ENCODE peak calls at places on chromosomes 2 and 18, in eight cellular contexts. O, S, F, P, A, R, U and C are unnamed samples.

GRCh38 chr2:88165604-88166003 is 4.5 kb upstream of the THNSL2 start:
- DNase-seq in O (no peak), S (no peak), F (no peak), P (no peak), A (no peak), R (no peak), U (no peak), C (no peak)

GRCh38 chr2:105087273-105087672 is 49.4 kb downstream of the MRPS9 start:
- DNase-seq in O (no peak), S (no peak), F (no peak), P (no peak), A (no peak), R (no peak), U (no peak), C (peak; percentile 20)

GRCh38 chr2:1739961-1740713 is 4.2 kb downstream of the PXDN start:
- DNase-seq in O (no peak), S (no peak), F (peak; percentile 73), P (no peak), A (no peak), R (no peak), U (no peak), C (no peak)

GRCh38 chr2:36567711-36568408 is 30.1 kb downstream of the FEZ2 start:
- DNase-seq in O (no peak), S (no peak), F (no peak), P (no peak), A (no peak), R (no peak), U (no peak), C (peak; percentile 66)

GRCh38 chr2:157228946-157229345 is 28.6 kb upstream of the GALNT5 start:
- DNase-seq in O (no peak), S (no peak), F (no peak), P (no peak), A (no peak), R (no peak), U (no peak), C (no peak)

GRCh38 chr18:76721207-76721996 is 101.0 kb upstream of the ZNF236 start:
- DNase-seq in O (peak; percentile 87), S (no peak), F (no peak), P (no peak), A (no peak), R (no peak), U (no peak), C (no peak)

GRCh38 chr2:110732422-110733413 is at the start of gene ACOXL:
- DNase-seq in O (no peak), S (no peak), F (peak; percentile 84), P (peak; percentile 78), A (peak; percentile 67), R (peak; percentile 26), U (peak; percentile 64), C (no peak)

GRCh38 chr2:227153307-227153706 is 10.7 kb downstream of the COL4A4 start:
- DNase-seq in O (no peak), S (no peak), F (no peak), P (no peak), A (peak; percentile 22), R (no peak), U (no peak), C (no peak)

GRCh38 chr2:110105608-110106467 is 9.8 kb downstream of the MALL start:
- DNase-seq in O (no peak), S (peak; percentile 58), F (no peak), P (no peak), A (peak; percentile 69), R (peak; percentile 96), U (peak; percentile 30), C (peak; percentile 61)

GRCh38 chr2:151197184-151198070 is 64.2 kb downstream of the RBM43 start:
- DNase-seq in O (no peak), S (no peak), F (no peak), P (peak; percentile 64), A (no peak), R (no peak), U (no peak), C (no peak)

GRCh38 chr18:11666176-11666575 is 22.9 kb upstream of the GNAL start:
- DNase-seq in O (no peak), S (no peak), F (no peak), P (no peak), A (no peak), R (no peak), U (no peak), C (no peak)

GRCh38 chr2:85001595-85001994 is 30.6 kb downstream of the KCMF1 start:
- DNase-seq in O (no peak), S (no peak), F (no peak), P (no peak), A (no peak), R (peak; percentile 61), U (no peak), C (no peak)

GRCh38 chr2:130261970-130262760 is 63.9 kb upstream of the TUBA3E start:
- DNase-seq in O (no peak), S (peak; percentile 4), F (no peak), P (peak; percentile 6), A (peak; percentile 37), R (peak; percentile 19), U (no peak), C (peak; percentile 15)

GRCh38 chr2:145807978-145808377 is 1288.1 kb upstream of the ZEB2 start:
- DNase-seq in O (no peak), S (no peak), F (no peak), P (no peak), A (no peak), R (peak; percentile 24), U (no peak), C (no peak)

GRCh38 chr2:235106874-235107639 is 155.2 kb downstream of the SH3BP4 start:
- DNase-seq in O (no peak), S (peak; percentile 83), F (no peak), P (peak; percentile 83), A (peak; percentile 85), R (peak; percentile 52), U (peak; percentile 83), C (peak; percentile 81)

GRCh38 chr2:80852808-80853139 is 548.2 kb upstream of the LRRTM1 start:
- DNase-seq in O (no peak), S (no peak), F (no peak), P (peak; percentile 75), A (no peak), R (no peak), U (no peak), C (no peak)

GRCh38 chr2:13676269-13676668 is 956.2 kb upstream of the LRATD1 start:
- DNase-seq in O (no peak), S (peak; percentile 59), F (no peak), P (no peak), A (no peak), R (peak; percentile 80), U (no peak), C (no peak)

GRCh38 chr2:223526106-223526505 is 76.1 kb downstream of the SCG2 start:
- DNase-seq in O (no peak), S (no peak), F (no peak), P (no peak), A (no peak), R (peak; percentile 65), U (no peak), C (no peak)
- H3K27ac ChIP-seq in O (no peak overlapping the region), S (no peak overlapping the region), F (no peak overlapping the region), P (no peak overlapping the region), A (no peak overlapping the region), R (no peak overlapping the region), U (no peak overlapping the region), C (no peak overlapping the region)

GRCh38 chr2:64947906-64948305 is 41.3 kb upstream of the SLC1A4 start:
- DNase-seq in O (no peak), S (no peak), F (no peak), P (no peak), A (no peak), R (no peak), U (no peak), C (no peak)
- H3K4me1 ChIP-seq in O (peaks cover 21% of the 10 kb centered on the region), S (peaks cover 4% of the 10 kb centered on the region), F (peaks cover 46% of the 10 kb centered on the region), P (no peaks in the 10 kb centered on the region), A (peaks cover 9% of the 10 kb centered on the region), R (peaks cover 40% of the 10 kb centered on the region), U (no peaks in the 10 kb centered on the region), C (no peaks in the 10 kb centered on the region)

GRCh38 chr2:168555283-168555682 is 99.2 kb downstream of the CERS6 start:
- DNase-seq in O (no peak), S (no peak), F (no peak), P (no peak), A (no peak), R (no peak), U (no peak), C (no peak)

GRCh38 chr2:168550670-168551069 is 94.6 kb downstream of the CERS6 start:
- DNase-seq in O (no peak), S (no peak), F (peak; percentile 76), P (peak; percentile 36), A (no peak), R (no peak), U (peak; percentile 13), C (no peak)

DNA sequence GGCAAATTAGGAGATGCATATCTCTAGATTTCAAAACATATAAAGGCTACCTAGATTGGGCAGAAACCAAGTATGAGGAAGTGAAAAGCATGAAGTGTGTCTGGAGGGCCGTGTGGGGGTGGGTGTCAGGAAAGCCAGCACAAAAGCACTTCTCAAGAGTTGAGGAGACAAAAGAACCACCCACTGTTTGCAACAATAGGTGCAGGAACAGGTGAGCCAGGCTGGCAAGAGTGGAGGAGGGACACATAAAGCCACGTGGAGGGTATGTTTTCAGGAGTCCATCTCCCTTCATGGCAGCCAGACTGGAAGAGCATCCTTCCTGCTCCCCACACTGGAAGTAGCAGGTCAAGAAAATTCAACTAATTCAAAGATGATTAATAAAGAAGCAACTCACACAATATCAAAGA is 96.4 kb downstream of the CERS6 start:
- DNase-seq in O (no peak), S (no peak), F (peak; percentile 76), P (peak; percentile 91), A (no peak), R (no peak), U (no peak), C (no peak)
- H3K4me3 ChIP-seq in O (no peak overlapping the region), S (no peak overlapping the region), F (no peak overlapping the region), P (no peak overlapping the region), A (no peak overlapping the region), R (no peak overlapping the region), U (no peak overlapping the region), C (no peak overlapping the region)

GRCh38 chr2:71615769-71616730 is 162.7 kb downstream of the DYSF start:
- DNase-seq in O (no peak), S (no peak), F (no peak), P (no peak), A (no peak), R (no peak), U (no peak), C (no peak)
- H3K27ac ChIP-seq in O (no peak overlapping the region), S (no peak overlapping the region), F (peak overlapping the region; percentile 80), P (no peak overlapping the region), A (no peak overlapping the region), R (no peak overlapping the region), U (peak overlapping the region; percentile 54), C (no peak overlapping the region)

DNA sequence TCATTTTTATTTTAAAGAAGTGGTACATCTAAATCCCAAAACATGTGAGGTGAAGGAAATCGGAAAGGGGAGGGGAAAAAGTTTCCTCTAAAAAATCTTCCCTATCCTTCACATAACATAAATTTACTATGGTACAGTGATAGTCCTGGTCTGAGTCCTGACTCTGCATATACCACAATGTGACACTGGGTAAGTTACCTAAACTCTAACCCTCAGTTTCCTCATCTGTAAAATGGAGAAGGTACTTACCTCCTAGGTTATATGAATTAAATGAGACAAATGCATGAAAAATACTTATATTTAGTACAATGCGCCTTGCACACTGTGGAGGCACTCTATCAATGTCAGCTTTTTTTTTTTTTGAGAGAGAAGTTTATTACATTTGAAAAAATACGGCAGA is 42.3 kb downstream of the TRAK2 start:
- DNase-seq in O (no peak), S (no peak), F (no peak), P (no peak), A (no peak), R (no peak), U (no peak), C (no peak)
- H3K4me1 ChIP-seq in O (peaks cover 13% of the 10 kb centered on the region), S (peaks cover 5% of the 10 kb centered on the region), F (peaks cover 34% of the 10 kb centered on the region), P (no peaks in the 10 kb centered on the region), A (peaks cover 28% of the 10 kb centered on the region), R (peaks cover 5% of the 10 kb centered on the region), U (peaks cover 47% of the 10 kb centered on the region), C (peaks cover 42% of the 10 kb centered on the region)

GRCh38 chr2:225042800-225043167 is 516 bp upstream of the DOCK10 start:
- DNase-seq in O (no peak), S (peak; percentile 23), F (no peak), P (no peak), A (no peak), R (no peak), U (no peak), C (peak; percentile 4)
- H3K4me3 ChIP-seq in O (peak overlapping the region; percentile 41), S (peak overlapping the region; percentile 30), F (peak overlapping the region; percentile 93), P (no peak overlapping the region), A (no peak overlapping the region), R (peak overlapping the region; percentile 58), U (no peak overlapping the region), C (peak overlapping the region; percentile 53)